ENCODE peak calls at places on chromosomes 5 and 9, in seven cellular contexts. One of them, this sample, is unnamed.

GRCh38 chr5:168987540-168988300 is 313.2 kb downstream of the SLIT3 start:
- DNase-seq in glutamatergic neuron: peak
- DNase-seq in HS-5: peak
- DNase-seq in HT-29: peak
- DNase-seq in HEK293T: peak
- DNase-seq in MCF 10A: peak
- DNase-seq in erythroblast: peak
- DNase-seq in this sample: peak

GRCh38 chr5:14715481-14715880 is 51.0 kb downstream of the OTULIN start:
- DNase-seq in glutamatergic neuron: no peak
- DNase-seq in HS-5: no peak
- DNase-seq in HT-29: no peak
- DNase-seq in HEK293T: no peak
- DNase-seq in MCF 10A: no peak
- DNase-seq in erythroblast: no peak
- DNase-seq in this sample: no peak

GRCh38 chr5:131610198-131611063 is 24.6 kb downstream of the RAPGEF6 start:
- DNase-seq in glutamatergic neuron: no peak
- DNase-seq in HS-5: peak
- DNase-seq in HT-29: no peak
- DNase-seq in HEK293T: no peak
- DNase-seq in MCF 10A: peak
- DNase-seq in erythroblast: no peak
- DNase-seq in this sample: no peak

GRCh38 chr5:8829322-8830029 is 716.4 kb downstream of the SEMA5A start:
- DNase-seq in glutamatergic neuron: no peak
- DNase-seq in HS-5: peak
- DNase-seq in HT-29: no peak
- DNase-seq in HEK293T: no peak
- DNase-seq in MCF 10A: peak
- DNase-seq in erythroblast: no peak
- DNase-seq in this sample: no peak

GRCh38 chr9:88833946-88834345 is 157.3 kb upstream of the S1PR3 start:
- DNase-seq in glutamatergic neuron: no peak
- DNase-seq in HS-5: no peak
- DNase-seq in HT-29: no peak
- DNase-seq in HEK293T: no peak
- DNase-seq in MCF 10A: no peak
- DNase-seq in erythroblast: no peak
- DNase-seq in this sample: no peak

GRCh38 chr5:179612577-179613459 is 10.7 kb downstream of the HNRNPH1 start:
- DNase-seq in glutamatergic neuron: no peak
- DNase-seq in HS-5: no peak
- DNase-seq in HT-29: no peak
- DNase-seq in HEK293T: no peak
- DNase-seq in MCF 10A: no peak
- DNase-seq in erythroblast: peak
- DNase-seq in this sample: no peak

GRCh38 chr5:112823656-112824055 is 37.4 kb upstream of the SRP19 start:
- DNase-seq in glutamatergic neuron: no peak
- DNase-seq in HS-5: no peak
- DNase-seq in HT-29: peak
- DNase-seq in HEK293T: no peak
- DNase-seq in MCF 10A: no peak
- DNase-seq in erythroblast: no peak
- DNase-seq in this sample: no peak

GRCh38 chr5:153866176-153866575 is 172.5 kb downstream of the FAM114A2 start:
- DNase-seq in glutamatergic neuron: no peak
- DNase-seq in HS-5: no peak
- DNase-seq in HT-29: no peak
- DNase-seq in HEK293T: no peak
- DNase-seq in MCF 10A: no peak
- DNase-seq in erythroblast: no peak
- DNase-seq in this sample: no peak

GRCh38 chr9:77020438-77021264 is 1.2 kb downstream of the FOXB2 start:
- DNase-seq in glutamatergic neuron: no peak
- DNase-seq in HS-5: no peak
- DNase-seq in HT-29: no peak
- DNase-seq in HEK293T: no peak
- DNase-seq in MCF 10A: no peak
- DNase-seq in erythroblast: no peak
- DNase-seq in this sample: no peak

GRCh38 chr9:94287877-94288513 is 28.9 kb downstream of the ZNF169 start:
- DNase-seq in glutamatergic neuron: no peak
- DNase-seq in HS-5: no peak
- DNase-seq in HT-29: no peak
- DNase-seq in HEK293T: no peak
- DNase-seq in MCF 10A: no peak
- DNase-seq in erythroblast: no peak
- DNase-seq in this sample: no peak

GRCh38 chr9:123174887-123175518 is 93.4 kb downstream of the STRBP start:
- DNase-seq in glutamatergic neuron: no peak
- DNase-seq in HS-5: no peak
- DNase-seq in HT-29: no peak
- DNase-seq in HEK293T: no peak
- DNase-seq in MCF 10A: no peak
- DNase-seq in erythroblast: no peak
- DNase-seq in this sample: no peak

GRCh38 chr5:17206021-17206420 is 11.4 kb upstream of the BASP1 start:
- DNase-seq in glutamatergic neuron: no peak
- DNase-seq in HS-5: no peak
- DNase-seq in HT-29: peak
- DNase-seq in HEK293T: no peak
- DNase-seq in MCF 10A: no peak
- DNase-seq in erythroblast: no peak
- DNase-seq in this sample: no peak

GRCh38 chr5:87899109-87900100 is 369.2 kb downstream of the TMEM161B start:
- DNase-seq in glutamatergic neuron: no peak
- DNase-seq in HS-5: peak
- DNase-seq in HT-29: no peak
- DNase-seq in HEK293T: no peak
- DNase-seq in MCF 10A: peak
- DNase-seq in erythroblast: no peak
- DNase-seq in this sample: peak

GRCh38 chr5:135141303-135142268 is 107.6 kb upstream of the PITX1 start:
- DNase-seq in glutamatergic neuron: no peak
- DNase-seq in HS-5: peak
- DNase-seq in HT-29: peak
- DNase-seq in HEK293T: no peak
- DNase-seq in MCF 10A: peak
- DNase-seq in erythroblast: no peak
- DNase-seq in this sample: no peak

GRCh38 chr5:58318468-58318867 is 141.4 kb downstream of the PLK2 start:
- DNase-seq in glutamatergic neuron: no peak
- DNase-seq in HS-5: peak
- DNase-seq in HT-29: no peak
- DNase-seq in HEK293T: no peak
- DNase-seq in MCF 10A: no peak
- DNase-seq in erythroblast: no peak
- DNase-seq in this sample: no peak

GRCh38 chr5:141686648-141687416 is 4.8 kb upstream of the ARAP3 start:
- DNase-seq in glutamatergic neuron: no peak
- DNase-seq in HS-5: no peak
- DNase-seq in HT-29: no peak
- DNase-seq in HEK293T: no peak
- DNase-seq in MCF 10A: no peak
- DNase-seq in erythroblast: no peak
- DNase-seq in this sample: no peak